ENCODE peak calls at places on chromosomes 13 and 19, in four cellular contexts. H is B cell, L is fibroblast of villous mesenchyme, Y is endothelial cell. T is an unnamed sample.

GRCh38 chr19:1131718-1132552 is 28.1 kb downstream of the GPX4 start:
- DNase-seq in H (peak; percentile 93), L (peak; percentile 94), Y (peak; percentile 72), T (peak; percentile 90)

GRCh38 chr19:58569191-58569942 is 3.8 kb downstream of the MZF1 start:
- DNase-seq in Y (no peak), L (no peak), H (peak; percentile 8), T (no peak)

GRCh38 chr19:54561840-54562239 is 11.8 kb upstream of the LILRA2 start:
- DNase-seq in L (no peak), H (no peak), Y (no peak), T (no peak)

GRCh38 chr19:33263325-33264023 is 37.8 kb upstream of the SLC7A10 start:
- DNase-seq in L (no peak), Y (no peak), H (no peak), T (no peak)

GRCh38 chr19:49642488-49643035 is 553 bp downstream of the SCAF1 start:
- DNase-seq in Y (no peak), H (no peak), L (peak; percentile 24), T (no peak)

GRCh38 chr19:40457048-40457447 is 8.5 kb downstream of the BLVRB start:
- DNase-seq in H (no peak), L (no peak), Y (no peak), T (no peak)

GRCh38 chr13:43339843-43340550 is 316.6 kb downstream of the DNAJC15 start:
- DNase-seq in L (no peak), H (no peak), Y (no peak), T (no peak)

GRCh38 chr13:27379694-27380596 is 44.5 kb upstream of the GTF3A start:
- DNase-seq in Y (peak; percentile 86), L (peak; percentile 34), H (peak; percentile 51), T (peak; percentile 75)

GRCh38 chr13:74026753-74027152 is 107.5 kb downstream of the KLF12 start:
- DNase-seq in L (no peak), Y (peak; percentile 57), H (peak; percentile 50), T (peak; percentile 33)

DNA sequence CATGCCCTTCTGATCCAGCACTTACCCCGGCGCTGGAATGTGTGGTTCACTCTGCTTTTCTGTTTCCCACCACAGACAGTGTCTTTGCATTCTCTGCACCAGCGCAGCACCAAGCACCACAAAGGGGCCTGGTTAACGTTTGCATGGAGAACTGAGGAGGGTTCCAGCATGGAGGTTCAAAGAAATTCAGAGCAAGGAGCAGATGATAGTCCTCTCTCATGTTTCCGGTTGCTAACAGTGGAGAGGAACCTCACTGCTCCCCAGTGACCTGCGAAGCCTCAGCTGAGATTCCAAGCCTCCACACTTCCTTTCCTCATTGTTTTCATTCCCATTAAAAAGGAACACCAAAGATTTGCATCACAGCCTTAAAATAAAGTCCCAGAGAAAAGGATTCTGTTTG is 99.7 kb downstream of the STARD13 start:
- DNase-seq in Y (no peak), L (peak; percentile 68), H (no peak), T (no peak)
- TF ChIP-seq CTCF in Y (no peak), L (no peak), H (no peak), T (no peak)

DNA sequence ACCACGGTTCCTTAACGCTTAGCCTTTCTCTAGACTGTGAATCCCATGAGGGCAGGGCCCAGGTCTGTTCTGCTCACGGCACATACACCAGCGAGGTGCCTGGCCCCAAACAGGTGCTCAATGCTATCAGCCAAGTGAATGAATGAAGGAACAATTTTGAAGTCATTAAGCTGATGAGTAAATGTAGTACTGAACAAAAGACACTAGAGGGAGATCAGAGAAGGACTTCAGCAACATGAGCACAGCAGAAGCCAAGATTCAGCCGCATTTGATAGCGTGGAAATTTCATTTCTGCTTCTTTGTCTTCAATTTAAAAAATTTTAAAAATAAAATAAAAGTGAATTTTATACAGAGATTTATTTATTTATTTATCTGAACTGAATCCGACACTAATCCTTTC is 20.1 kb upstream of the MYO16 start:
- DNase-seq in L (peak; percentile 24), Y (no peak), H (no peak), T (no peak)
- TF ChIP-seq CTCF in L (peak; percentile 41), Y (peak; percentile 75), H (no peak), T (no peak)

GRCh38 chr13:96822900-96823299 is 171.4 kb downstream of the OXGR1 start:
- DNase-seq in Y (peak; percentile 44), H (no peak), L (peak; percentile 2), T (no peak)
- TF ChIP-seq CTCF in Y (peak; percentile 43), H (no peak), L (peak; percentile 24), T (peak; percentile 14)

GRCh38 chr19:47230921-47231214 is at the start of gene BBC3:
- DNase-seq in H (no peak), Y (no peak), L (no peak), T (no peak)

GRCh38 chr19:47229674-47230121 is 1.3 kb downstream of the BBC3 start:
- DNase-seq in L (peak; percentile 39), Y (no peak), H (no peak), T (no peak)

GRCh38 chr19:47230122-47230920 is 678 bp downstream of the BBC3 start:
- DNase-seq in Y (peak; percentile 67), H (peak; percentile 91), L (peak; percentile 68), T (peak; percentile 78)

GRCh38 chr19:47232422-47233211 is 1.6 kb upstream of the BBC3 start:
- DNase-seq in L (peak; percentile 76), Y (no peak), H (no peak), T (peak; percentile 31)

GRCh38 chr19:47231215-47232054 is 436 bp upstream of the BBC3 start:
- DNase-seq in L (peak; percentile 92), H (peak; percentile 97), Y (peak; percentile 86), T (peak; percentile 90)
- TF ChIP-seq CTCF in L (no peak), H (no peak), Y (no peak), T (no peak)

GRCh38 chr19:53019684-53020083 is 6.0 kb downstream of the ERVV-1 start:
- DNase-seq in H (no peak), L (peak; percentile 33), Y (peak; percentile 34), T (no peak)
- TF ChIP-seq CTCF in H (no peak), L (peak; percentile 27), Y (no peak), T (no peak)

GRCh38 chr13:42219870-42220269 is 52.1 kb upstream of the AKAP11 start:
- DNase-seq in Y (no peak), L (no peak), H (no peak), T (no peak)
- TF ChIP-seq CTCF in Y (no peak), L (no peak), H (no peak), T (no peak)